ENCODE peak calls at places on chromosomes 11 and 22, in five cellular contexts. G, T, H, S and K are unnamed samples.

GRCh38 chr22:48919851-48920589 is 907.7 kb downstream of the BRD1 start:
- DNase-seq in G (no peak), T (no peak), H (no peak), S (no peak), K (no peak)

GRCh38 chr22:31089101-31090100 is 8.3 kb downstream of the SMTN start:
- DNase-seq in G (peak; percentile 61), T (no peak), H (peak; percentile 31), S (peak; percentile 90), K (no peak)

GRCh38 chr11:70251583-70252285 is 18.8 kb upstream of the PPFIA1 start:
- DNase-seq in G (no peak), T (no peak), H (no peak), S (no peak), K (no peak)

GRCh38 chr11:95563173-95563572 is 226.4 kb downstream of the FAM76B start:
- DNase-seq in G (no peak), T (no peak), H (no peak), S (no peak), K (no peak)

GRCh38 chr11:111612211-111612610 is 10.0 kb downstream of the SIK2 start:
- DNase-seq in G (no peak), T (no peak), H (no peak), S (no peak), K (no peak)

GRCh38 chr11:122264121-122264520 is 148.1 kb upstream of the BLID start:
- DNase-seq in G (no peak), T (no peak), H (no peak), S (no peak), K (no peak)

GRCh38 chr22:49307071-49307830 is 520.4 kb downstream of the BRD1 start:
- DNase-seq in G (no peak), T (no peak), H (no peak), S (no peak), K (no peak)

GRCh38 chr22:48478529-48479265 is 1349.0 kb downstream of the BRD1 start:
- DNase-seq in G (no peak), T (no peak), H (no peak), S (no peak), K (no peak)

GRCh38 chr11:69059429-69059828 is 10.7 kb downstream of the TPCN2 start:
- DNase-seq in G (no peak), T (no peak), H (no peak), S (no peak), K (no peak)

GRCh38 chr22:46008836-46009596 is 32.1 kb upstream of the WNT7B start:
- DNase-seq in G (no peak), T (no peak), H (no peak), S (no peak), K (no peak)
- TF ChIP-seq CHD2 in G (no peak), T (no peak), H (no peak), S (no peak), K (no peak)

GRCh38 chr11:25771605-25772004 is 560.3 kb upstream of the ANO3 start:
- DNase-seq in G (no peak), T (no peak), H (no peak), S (no peak), K (no peak)

GRCh38 chr11:25766332-25767015 is 565.5 kb upstream of the ANO3 start:
- DNase-seq in G (no peak), T (no peak), H (no peak), S (no peak), K (no peak)

DNA sequence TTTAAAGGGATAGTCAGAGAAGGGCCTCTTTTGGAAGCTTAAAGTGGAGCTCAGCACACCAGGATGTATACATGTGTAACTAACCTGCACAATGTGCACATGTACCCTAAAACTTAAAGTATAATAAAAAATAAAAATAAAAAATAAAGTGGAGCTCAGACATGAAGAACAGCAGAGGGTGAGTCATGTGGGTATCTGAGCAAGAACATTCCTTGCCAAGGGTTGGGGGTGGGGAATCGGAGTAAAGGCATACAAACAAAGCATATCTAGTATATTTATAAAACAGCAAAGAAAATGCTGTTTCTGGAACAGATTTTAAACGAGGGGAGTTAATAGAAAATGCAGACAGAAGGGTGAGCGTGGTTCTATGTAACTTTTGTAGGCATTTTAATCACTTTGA is 562.6 kb upstream of the ANO3 start:
- DNase-seq in G (no peak), T (no peak), H (no peak), S (no peak), K (no peak)
- TF ChIP-seq MAX in G (no peak), T (no peak), H (no peak), S (no peak), K (no peak)

GRCh38 chr22:23581252-23581634 is 1.2 kb upstream of the IGLL1 start:
- DNase-seq in G (no peak), T (no peak), H (no peak), S (no peak), K (no peak)

GRCh38 chr22:23579870-23580585 is at the start of gene IGLL1:
- DNase-seq in G (no peak), T (no peak), H (no peak), S (no peak), K (no peak)

GRCh38 chr22:23579280-23579679 is 810 bp downstream of the IGLL1 start:
- DNase-seq in G (no peak), T (no peak), H (no peak), S (no peak), K (no peak)

GRCh38 chr22:23578306-23578705 is 1.8 kb downstream of the IGLL1 start:
- DNase-seq in G (no peak), T (no peak), H (no peak), S (no peak), K (no peak)

GRCh38 chr22:23580586-23581251 is 629 bp upstream of the IGLL1 start:
- DNase-seq in G (no peak), T (no peak), H (no peak), S (no peak), K (no peak)
- TF ChIP-seq SMC3 in G (no peak), T (no peak), H (no peak), S (no peak), K (no peak)

GRCh38 chr11:59680287-59681154 is 11.7 kb upstream of the PATL1 start:
- DNase-seq in G (peak; percentile 60), T (peak; percentile 73), H (peak; percentile 89), S (peak; percentile 63), K (peak; percentile 20)
- TF ChIP-seq CHD2 in G (no peak), T (no peak), H (no peak), S (no peak), K (no peak)

GRCh38 chr11:83034673-83035014 is 37.1 kb downstream of the RAB30 start:
- DNase-seq in G (no peak), T (no peak), H (no peak), S (no peak), K (no peak)

GRCh38 chr11:83033367-83033766 is 38.3 kb downstream of the RAB30 start:
- DNase-seq in G (no peak), T (no peak), H (no peak), S (no peak), K (no peak)

GRCh38 chr11:83033972-83034672 is 37.6 kb downstream of the RAB30 start:
- DNase-seq in G (no peak), T (no peak), H (no peak), S (peak; percentile 69), K (no peak)

GRCh38 chr11:83036701-83037100 is 35.0 kb downstream of the RAB30 start:
- DNase-seq in G (no peak), T (no peak), H (no peak), S (no peak), K (no peak)

DNA sequence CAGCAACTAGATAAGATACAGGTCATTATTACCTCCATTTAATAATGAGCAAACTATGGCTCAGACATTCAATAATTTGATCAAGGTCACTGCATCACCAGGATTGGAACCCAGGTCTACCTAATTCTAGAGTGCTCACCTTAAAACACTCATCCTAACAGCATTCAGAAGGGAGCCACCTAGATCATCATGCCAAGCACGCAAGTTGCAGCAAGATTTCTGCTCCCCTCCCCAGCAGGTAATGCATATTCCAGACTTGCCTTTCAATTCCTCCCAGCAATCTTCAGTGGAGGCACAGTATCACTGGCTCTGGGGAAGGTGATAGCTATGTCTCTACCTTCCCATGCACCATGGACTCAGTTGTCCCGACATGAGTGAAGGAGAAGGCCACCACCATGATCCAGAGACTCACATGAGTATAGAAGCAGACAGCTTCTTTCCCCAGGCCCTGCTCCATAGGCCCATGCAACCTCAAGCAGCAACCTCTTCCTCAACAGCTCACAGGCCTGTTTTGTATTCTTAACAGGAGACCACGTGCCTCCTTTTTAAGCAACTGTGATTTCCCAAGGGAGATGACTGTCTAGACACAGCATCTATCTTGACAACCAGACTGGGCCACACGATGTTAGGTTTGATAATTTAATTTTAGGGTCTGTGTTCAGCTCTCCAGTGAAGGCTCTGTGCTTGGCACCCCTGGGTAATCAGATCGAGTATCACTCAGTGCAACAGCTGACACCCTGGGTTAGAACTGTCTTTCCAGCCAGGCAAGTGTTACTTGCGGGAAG is 36.4 kb downstream of the RAB30 start:
- DNase-seq in G (no peak), T (no peak), H (no peak), S (no peak), K (no peak)
- TF ChIP-seq MAX in G (no peak), T (no peak), H (no peak), S (no peak), K (no peak)

GRCh38 chr22:41398921-41399320 is 17.2 kb downstream of the TEF start:
- DNase-seq in G (no peak), T (no peak), H (no peak), S (no peak), K (no peak)

GRCh38 chr22:41395531-41396240 is 13.9 kb downstream of the TEF start:
- DNase-seq in G (no peak), T (no peak), H (no peak), S (no peak), K (no peak)

GRCh38 chr22:41397143-41397811 is 15.5 kb downstream of the TEF start:
- DNase-seq in G (no peak), T (peak; percentile 91), H (no peak), S (no peak), K (no peak)

GRCh38 chr22:41394012-41394356 is 12.2 kb downstream of the TEF start:
- DNase-seq in G (no peak), T (no peak), H (no peak), S (no peak), K (no peak)
- TF ChIP-seq SMC3 in G (no peak), T (no peak), H (no peak), S (no peak), K (no peak)